ENCODE peak calls at places on chromosomes 6 and 20, in six cellular contexts. V, I, T, Y, P and C are unnamed samples.

GRCh38 chr6:87925373-87926060 is 122.1 kb upstream of the SPACA1 start:
- DNase-seq in V (no peak), I (no peak), T (peak), Y (no peak), P (no peak), C (no peak)

GRCh38 chr6:48597951-48598350 is 487.0 kb upstream of the PTCHD4 start:
- DNase-seq in V (no peak), I (no peak), T (no peak), Y (no peak), P (no peak), C (no peak)

GRCh38 chr6:32074996-32075532 is 34.1 kb downstream of the TNXB start:
- DNase-seq in V (no peak), I (no peak), T (no peak), Y (no peak), P (no peak), C (no peak)

GRCh38 chr6:169905041-169905807 is 153.8 kb downstream of the ERMARD start:
- DNase-seq in V (peak), I (peak), T (peak), Y (no peak), P (no peak), C (peak)

GRCh38 chr6:151313060-151313459 is 73.3 kb downstream of the AKAP12 start:
- DNase-seq in V (peak), I (no peak), T (no peak), Y (no peak), P (no peak), C (no peak)

GRCh38 chr6:77666340-77666739 is 13.5 kb downstream of the MEI4 start:
- DNase-seq in V (no peak), I (no peak), T (no peak), Y (no peak), P (no peak), C (no peak)

GRCh38 chr20:45924391-45925261 is 9.9 kb upstream of the PCIF1 start:
- DNase-seq in V (peak), I (peak), T (no peak), Y (no peak), P (no peak), C (peak)

GRCh38 chr6:124226396-124226795 is 422.7 kb downstream of the NKAIN2 start:
- DNase-seq in V (no peak), I (no peak), T (no peak), Y (no peak), P (no peak), C (no peak)

GRCh38 chr6:108432792-108433191 is 127.9 kb upstream of the FOXO3 start:
- DNase-seq in V (no peak), I (no peak), T (no peak), Y (no peak), P (peak), C (no peak)

GRCh38 chr20:10404959-10405530 is 29.0 kb downstream of the MKKS start:
- DNase-seq in V (peak), I (no peak), T (no peak), Y (no peak), P (no peak), C (no peak)

GRCh38 chr6:84847349-84848160 is 83.2 kb upstream of the TBX18 start:
- DNase-seq in V (no peak), I (no peak), T (no peak), Y (no peak), P (no peak), C (no peak)

GRCh38 chr6:7163661-7164071 is 55.9 kb downstream of the RREB1 start:
- DNase-seq in V (no peak), I (no peak), T (no peak), Y (no peak), P (no peak), C (no peak)

GRCh38 chr6:7165002-7165735 is 57.4 kb downstream of the RREB1 start:
- DNase-seq in V (peak), I (no peak), T (peak), Y (no peak), P (no peak), C (no peak)

GRCh38 chr6:7165736-7166296 is 58.1 kb downstream of the RREB1 start:
- DNase-seq in V (no peak), I (no peak), T (no peak), Y (no peak), P (no peak), C (no peak)

GRCh38 chr6:7166410-7167293 is 58.9 kb downstream of the RREB1 start:
- DNase-seq in V (no peak), I (no peak), T (no peak), Y (no peak), P (no peak), C (no peak)

GRCh38 chr6:7164536-7165001 is 56.8 kb downstream of the RREB1 start:
- DNase-seq in V (no peak), I (no peak), T (no peak), Y (no peak), P (no peak), C (no peak)
- H3K27ac ChIP-seq in V (no peak), I (no peak), T (peak), Y (no peak), P (no peak), C (peak)

GRCh38 chr6:113221850-113222249 is 635.3 kb upstream of the MARCKS start:
- DNase-seq in V (no peak), I (no peak), T (no peak), Y (no peak), P (no peak), C (peak)

GRCh38 chr6:113219783-113220182 is 637.4 kb upstream of the MARCKS start:
- DNase-seq in V (no peak), I (no peak), T (no peak), Y (no peak), P (no peak), C (no peak)

DNA sequence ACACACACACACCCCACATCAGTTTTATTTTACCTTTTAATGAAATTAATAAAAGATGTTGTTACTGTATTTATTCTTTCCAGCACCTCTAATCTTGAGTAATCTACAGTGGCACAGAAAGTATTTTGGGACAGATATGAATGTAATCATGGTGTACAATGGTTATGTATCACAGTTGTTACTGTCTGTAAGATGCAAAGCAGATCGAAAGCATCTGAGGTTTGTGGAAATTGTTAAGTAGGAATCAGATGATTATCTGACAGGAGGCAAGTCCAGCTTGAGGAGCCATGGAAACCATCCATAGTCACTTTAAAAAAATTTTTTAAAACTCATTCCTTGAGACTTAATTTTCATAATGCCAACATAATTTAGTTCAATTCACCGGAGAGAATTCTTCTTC is 636.3 kb upstream of the MARCKS start:
- DNase-seq in V (no peak), I (no peak), T (no peak), Y (no peak), P (no peak), C (no peak)
- TF ChIP-seq POLR2A in V (no peak), I (no peak), T (no peak), Y (no peak), P (no peak), C (no peak)

GRCh38 chr6:47094351-47094925 is 52.3 kb upstream of the ADGRF1 start:
- DNase-seq in V (peak), I (no peak), T (peak), Y (no peak), P (peak), C (no peak)
- TF ChIP-seq CTCF in V (peak), I (no peak), T (no peak), Y (no peak), P (no peak), C (no peak)

GRCh38 chr6:3369985-3370360 is 86.9 kb downstream of the SLC22A23 start:
- DNase-seq in V (no peak), I (no peak), T (no peak), Y (no peak), P (no peak), C (no peak)
- H3K27ac ChIP-seq in V (peak), I (no peak), T (peak), Y (no peak), P (no peak), C (no peak)

DNA sequence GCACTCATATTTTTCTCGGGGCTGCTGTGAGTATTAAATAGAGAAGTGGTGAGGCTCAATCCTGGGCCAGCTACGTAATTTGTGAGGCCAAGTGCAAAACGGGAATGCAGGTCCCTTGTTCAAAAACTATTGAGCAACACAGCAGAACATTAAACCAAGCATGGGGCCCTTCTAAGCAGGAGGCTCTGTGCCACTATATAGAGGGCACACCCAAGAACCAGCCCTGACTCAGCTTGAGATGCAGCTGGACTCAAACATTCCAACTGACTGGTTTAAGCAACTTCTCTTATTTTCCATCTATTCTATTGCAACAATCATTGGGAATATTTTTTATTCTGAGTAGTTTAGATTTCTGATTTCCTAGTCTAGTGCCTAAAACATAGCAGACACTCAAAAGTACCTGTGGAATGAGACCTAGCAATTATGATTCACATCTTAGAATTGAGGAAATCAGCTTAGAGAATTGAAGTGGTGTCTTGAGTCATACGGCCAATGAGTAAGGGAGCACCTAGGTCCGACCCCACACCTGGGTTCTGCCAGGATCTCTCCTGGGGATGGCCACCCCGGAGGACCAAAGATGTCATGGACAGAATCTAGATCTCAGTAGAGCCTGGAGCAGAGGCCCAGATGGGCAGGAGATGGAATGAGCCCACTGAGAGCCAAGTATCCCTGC is 1.3 kb downstream of the SIRPB2 start:
- DNase-seq in V (no peak), I (no peak), T (no peak), Y (no peak), P (no peak), C (peak)
- TF ChIP-seq POLR2A in V (peak), I (peak), T (no peak), Y (no peak), P (no peak), C (no peak)

GRCh38 chr6:158707826-158708225 is 58.0 kb downstream of the SYTL3 start:
- DNase-seq in V (no peak), I (no peak), T (peak), Y (no peak), P (peak), C (peak)

GRCh38 chr6:158706369-158706982 is 56.6 kb downstream of the SYTL3 start:
- DNase-seq in V (peak), I (peak), T (peak), Y (no peak), P (peak), C (peak)

GRCh38 chr6:158707120-158707519 is 57.3 kb downstream of the SYTL3 start:
- DNase-seq in V (peak), I (peak), T (peak), Y (no peak), P (no peak), C (peak)

GRCh38 chr6:158709809-158710208 is 60.0 kb downstream of the SYTL3 start:
- DNase-seq in V (no peak), I (peak), T (no peak), Y (no peak), P (no peak), C (no peak)

GRCh38 chr6:158708239-158708638 is 58.4 kb downstream of the SYTL3 start:
- DNase-seq in V (no peak), I (peak), T (peak), Y (no peak), P (no peak), C (peak)
- TF ChIP-seq CTCF in V (no peak), I (no peak), T (no peak), Y (no peak), P (no peak), C (no peak)

GRCh38 chr6:75735491-75736186 is 13.4 kb upstream of the MYO6 start:
- DNase-seq in V (peak), I (no peak), T (no peak), Y (no peak), P (no peak), C (no peak)
- H3K27ac ChIP-seq in V (peak), I (no peak), T (peak), Y (no peak), P (peak), C (no peak)